ENCODE peak calls at places on chromosomes 4 and X, in five cellular contexts. E, J, H, C and T are unnamed samples.

GRCh38 chr4:55547918-55548317 is 1.2 kb upstream of the CLOCK start:
- DNase-seq in E (no peak), J (no peak), H (no peak), C (no peak), T (no peak)

GRCh38 chrX:154750301-154751120 is at the start of gene GAB3:
- DNase-seq in E (peak), J (no peak), H (peak), C (peak), T (no peak)

GRCh38 chr4:54898163-54898562 is 227.2 kb downstream of the KDR start:
- DNase-seq in E (peak), J (no peak), H (no peak), C (no peak), T (peak)

GRCh38 chr4:122636697-122637096 is 15.8 kb upstream of the IL21 start:
- DNase-seq in E (no peak), J (no peak), H (peak), C (no peak), T (no peak)

GRCh38 chr4:77194366-77194765 is 37.4 kb downstream of the CCNG2 start:
- DNase-seq in E (no peak), J (no peak), H (no peak), C (no peak), T (no peak)

GRCh38 chr4:24988776-24989175 is 42.0 kb downstream of the LGI2 start:
- DNase-seq in E (peak), J (peak), H (peak), C (no peak), T (peak)

GRCh38 chr4:71586087-71586763 is 197.7 kb downstream of the GC start:
- DNase-seq in E (no peak), J (no peak), H (no peak), C (no peak), T (no peak)

GRCh38 chr4:40837094-40837870 is 87.5 kb downstream of the NSUN7 start:
- DNase-seq in E (no peak), J (no peak), H (no peak), C (no peak), T (no peak)

GRCh38 chr4:186953601-186954260 is 230.1 kb upstream of the FAT1 start:
- DNase-seq in E (no peak), J (no peak), H (no peak), C (no peak), T (no peak)

GRCh38 chrX:87006561-87006960 is 511.0 kb upstream of the KLHL4 start:
- DNase-seq in E (no peak), J (no peak), H (no peak), C (no peak), T (no peak)

GRCh38 chr4:102519925-102520324 is 18.8 kb downstream of the NFKB1 start:
- DNase-seq in E (no peak), J (no peak), H (no peak), C (no peak), T (no peak)

GRCh38 chr4:17721496-17722360 is 59.7 kb downstream of the FAM184B start:
- DNase-seq in E (peak), J (peak), H (no peak), C (no peak), T (peak)

GRCh38 chr4:152850377-152850776 is 70.6 kb downstream of the ARFIP1 start:
- DNase-seq in E (peak), J (peak), H (no peak), C (peak), T (no peak)

GRCh38 chr4:792729-793108 is 33.2 kb downstream of the CPLX1 start:
- DNase-seq in E (no peak), J (no peak), H (no peak), C (no peak), T (no peak)

GRCh38 chr4:128571747-128572146 is 237.8 kb upstream of the JADE1 start:
- DNase-seq in E (peak), J (peak), H (no peak), C (no peak), T (peak)

GRCh38 chr4:2060578-2061207 is 1.6 kb downstream of the NAT8L start:
- DNase-seq in E (no peak), J (no peak), H (no peak), C (no peak), T (no peak)

GRCh38 chr4:129063640-129064039 is 29.7 kb downstream of the SCLT1 start:
- DNase-seq in E (no peak), J (peak), H (no peak), C (no peak), T (no peak)

GRCh38 chrX:107123750-107124149 is 5.1 kb upstream of the RBM41 start:
- DNase-seq in E (no peak), J (peak), H (no peak), C (no peak), T (no peak)

GRCh38 chrX:16828126-16828908 is 41.8 kb downstream of the RBBP7 start:
- DNase-seq in E (peak), J (peak), H (no peak), C (no peak), T (no peak)